ENCODE peak calls at places on chromosome 5, in five cellular contexts. Y is SK-N-SH, E is HepG2, L is IMR-90, G is H1. T is an unnamed sample.

GRCh38 chr5:18745988-18746615 is 1111.8 kb downstream of the TAF11L14 start:
- DNase-seq in Y (peak), G (no peak), E (peak), L (no peak), T (peak)

GRCh38 chr5:126422994-126423788 is at the start of gene GRAMD2B:
- DNase-seq in E (peak), Y (peak), L (peak), G (peak), T (peak)

GRCh38 chr5:31516802-31517201 is 15.1 kb downstream of the DROSHA start:
- DNase-seq in L (no peak), E (no peak), Y (no peak), G (no peak), T (no peak)

GRCh38 chr5:135138116-135138850 is 104.3 kb upstream of the PITX1 start:
- DNase-seq in L (peak), G (no peak), Y (no peak), E (no peak), T (no peak)

GRCh38 chr5:151196556-151197290 is 27.2 kb downstream of the CCDC69 start:
- DNase-seq in E (no peak), G (no peak), L (no peak), Y (no peak), T (no peak)

GRCh38 chr5:106601605-106602004 is 1069.1 kb downstream of the EFNA5 start:
- DNase-seq in G (no peak), E (no peak), Y (no peak), L (no peak), T (no peak)

GRCh38 chr5:172975289-172975688 is 8.3 kb upstream of the ATP6V0E1 start:
- DNase-seq in L (no peak), G (no peak), E (no peak), Y (no peak), T (no peak)

GRCh38 chr5:1527533-1528205 is 3.9 kb upstream of the LPCAT1 start:
- DNase-seq in G (peak), E (no peak), L (no peak), Y (no peak), T (no peak)

GRCh38 chr5:93941897-93942296 is 200.5 kb upstream of the POU5F2 start:
- DNase-seq in L (no peak), E (no peak), G (no peak), Y (peak), T (no peak)

GRCh38 chr5:56211298-56211865 is 21.7 kb downstream of the ANKRD55 start:
- DNase-seq in E (peak), Y (no peak), G (no peak), L (peak), T (peak)

GRCh38 chr5:73620335-73620687 is 5.7 kb upstream of the ARHGEF28 start:
- DNase-seq in E (no peak), G (no peak), L (no peak), Y (no peak), T (no peak)

GRCh38 chr5:148751025-148751424 is 75.4 kb upstream of the ADRB2 start:
- DNase-seq in E (no peak), G (no peak), L (no peak), Y (no peak), T (no peak)

GRCh38 chr5:171755354-171755821 is 30.2 kb upstream of the SMIM23 start:
- DNase-seq in L (peak), G (no peak), Y (no peak), E (peak), T (no peak)

GRCh38 chr5:180592176-180592575 is 877 bp upstream of the SCGB3A1 start:
- DNase-seq in Y (peak), G (no peak), L (no peak), E (no peak), T (no peak)

GRCh38 chr5:180590543-180591248 is 603 bp downstream of the SCGB3A1 start:
- DNase-seq in L (no peak), G (peak), Y (peak), E (no peak), T (no peak)

GRCh38 chr5:180586870-180587269 is 4.4 kb downstream of the SCGB3A1 start:
- DNase-seq in Y (no peak), E (no peak), G (no peak), L (no peak), T (no peak)

GRCh38 chr5:180591249-180591887 is at the start of gene SCGB3A1:
- DNase-seq in Y (peak), E (no peak), G (peak), L (no peak), T (no peak)

DNA sequence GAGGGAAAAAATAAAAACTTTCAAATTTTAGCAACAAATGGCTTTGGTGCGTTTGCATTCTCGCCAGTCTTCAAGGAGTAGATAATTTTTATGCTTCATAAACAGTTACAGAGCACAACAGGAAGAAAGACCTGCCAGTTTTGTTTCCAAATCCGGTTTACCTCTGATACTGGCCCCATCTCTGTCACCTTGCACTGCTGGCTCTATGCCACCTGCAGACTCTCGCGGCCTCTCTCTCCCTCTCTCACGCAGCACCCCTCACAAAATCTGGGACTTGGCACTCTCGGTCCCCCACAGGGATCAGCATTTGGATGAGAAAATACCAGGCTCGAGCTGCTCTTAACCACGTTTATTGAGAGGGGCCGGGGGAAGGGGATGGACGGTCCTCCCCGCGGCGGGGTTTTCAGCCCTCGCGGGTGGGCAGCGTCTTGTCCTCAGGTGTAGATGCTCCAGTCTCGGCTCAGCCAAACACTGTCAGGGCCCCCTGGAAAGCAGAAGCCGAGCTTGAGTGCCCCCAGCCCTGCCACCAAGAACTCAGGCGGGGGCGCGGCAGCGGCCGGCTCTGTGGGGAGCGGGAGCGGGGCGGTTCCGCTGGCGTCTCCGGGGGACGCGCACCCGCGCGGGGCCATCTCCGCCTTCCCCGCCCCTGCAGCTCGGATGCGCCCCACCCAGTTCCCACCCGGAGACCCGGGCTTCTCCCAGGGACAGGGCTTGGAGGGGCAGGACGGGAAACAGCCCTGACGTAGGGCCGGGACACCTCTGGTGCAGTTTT is 1.3 kb downstream of the SCGB3A1 start:
- DNase-seq in G (peak), E (no peak), L (no peak), Y (peak), T (no peak)
- H3K4me2 ChIP-seq in G (peak), E (peak), L (no peak), Y (peak), T (peak)

GRCh38 chr5:77312411-77312810 is 101.9 kb downstream of the PDE8B start:
- DNase-seq in G (no peak), Y (no peak), L (peak), E (no peak), T (peak)
- TF ChIP-seq RFX5 in G (no peak), Y (no peak), L (no peak), E (no peak), T (no peak)

GRCh38 chr5:76990899-76991475 is 38.1 kb downstream of the CRHBP start:
- DNase-seq in G (no peak), E (no peak), Y (no peak), L (no peak), T (no peak)
- H3K4me3 ChIP-seq in G (no peak), E (no peak), Y (no peak), L (no peak), T (no peak)

GRCh38 chr5:139847091-139847490 is 51.5 kb downstream of the PSD2 start:
- DNase-seq in L (no peak), Y (no peak), G (no peak), E (no peak), T (no peak)
- H3K4me2 ChIP-seq in L (no peak), Y (no peak), G (no peak), E (no peak), T (peak)